ENCODE peak calls at places on chromosome 14, in five cellular contexts. A, D, J, M and S are unnamed samples.

GRCh38 chr14:96917442-96917963 is 120.3 kb downstream of the VRK1 start:
- DNase-seq in A (no peak), D (no peak), J (no peak), M (no peak), S (no peak)

GRCh38 chr14:104158827-104159798 is 20.7 kb downstream of the KIF26A start:
- DNase-seq in A (no peak), D (no peak), J (no peak), M (no peak), S (no peak)

GRCh38 chr14:57317248-57317833 is 48.6 kb downstream of the AP5M1 start:
- DNase-seq in A (peak; percentile 66), D (peak; percentile 46), J (peak; percentile 75), M (peak; percentile 82), S (peak; percentile 92)

GRCh38 chr14:91545946-91546716 is 36.0 kb upstream of the PPP4R3A start:
- DNase-seq in A (no peak), D (no peak), J (no peak), M (no peak), S (no peak)

GRCh38 chr14:88798161-88798560 is 5.4 kb upstream of the EML5 start:
- DNase-seq in A (no peak), D (no peak), J (no peak), M (no peak), S (no peak)

GRCh38 chr14:37035401-37035800 is 137.0 kb downstream of the SLC25A21 start:
- DNase-seq in A (no peak), D (no peak), J (no peak), M (no peak), S (no peak)

GRCh38 chr14:53491256-53491905 is 338.3 kb upstream of the DDHD1 start:
- DNase-seq in A (no peak), D (no peak), J (no peak), M (no peak), S (peak; percentile 24)

GRCh38 chr14:64775081-64775777 is 71.0 kb downstream of the PLEKHG3 start:
- DNase-seq in A (peak; percentile 45), D (no peak), J (peak; percentile 28), M (no peak), S (no peak)

GRCh38 chr14:90275820-90276219 is 19.5 kb downstream of the PSMC1 start:
- DNase-seq in A (no peak), D (no peak), J (peak; percentile 31), M (no peak), S (no peak)

GRCh38 chr14:77024171-77024627 is 4.3 kb downstream of the IRF2BPL start:
- DNase-seq in A (no peak), D (peak; percentile 35), J (peak; percentile 65), M (peak; percentile 75), S (peak; percentile 59)

GRCh38 chr14:97602438-97603117 is 805.4 kb downstream of the VRK1 start:
- DNase-seq in A (no peak), D (no peak), J (peak; percentile 89), M (no peak), S (no peak)

GRCh38 chr14:43765474-43765873 is 741.6 kb downstream of the FSCB start:
- DNase-seq in A (no peak), D (no peak), J (no peak), M (no peak), S (no peak)

GRCh38 chr14:36556811-36557433 is 25.5 kb downstream of the NKX2-8 start:
- DNase-seq in A (no peak), D (no peak), J (no peak), M (no peak), S (peak; percentile 57)

GRCh38 chr14:30656190-30656632 is 34.1 kb downstream of the SCFD1 start:
- DNase-seq in A (no peak), D (peak; percentile 20), J (peak; percentile 55), M (peak; percentile 41), S (peak; percentile 65)

GRCh38 chr14:52888839-52889838 is 61.7 kb downstream of the FERMT2 start:
- DNase-seq in A (no peak), D (no peak), J (no peak), M (no peak), S (no peak)

GRCh38 chr14:54127526-54127925 is 170.9 kb upstream of the BMP4 start:
- DNase-seq in A (no peak), D (no peak), J (no peak), M (no peak), S (no peak)

GRCh38 chr14:90266441-90267154 is 10.2 kb downstream of the PSMC1 start:
- DNase-seq in A (no peak), D (no peak), J (no peak), M (no peak), S (no peak)

GRCh38 chr14:104795781-104796681 is 483 bp upstream of the AKT1 start:
- DNase-seq in A (no peak), D (peak; percentile 67), J (peak; percentile 67), M (peak; percentile 69), S (peak; percentile 84)

GRCh38 chr14:27015046-27015445 is 417.2 kb upstream of the NOVA1 start:
- DNase-seq in A (no peak), D (no peak), J (no peak), M (no peak), S (no peak)

GRCh38 chr14:34106310-34106709 is 155.4 kb upstream of the EGLN3 start:
- DNase-seq in A (no peak), D (no peak), J (no peak), M (no peak), S (no peak)

GRCh38 chr14:53619625-53620324 is 336.9 kb downstream of the BMP4 start:
- DNase-seq in A (no peak), D (peak; percentile 19), J (no peak), M (no peak), S (peak; percentile 62)

GRCh38 chr14:95507701-95508103 is 8.7 kb downstream of the SYNE3 start:
- DNase-seq in A (peak; percentile 81), D (no peak), J (no peak), M (no peak), S (peak; percentile 59)

GRCh38 chr14:22097606-22098292 is 424.1 kb upstream of the OR4E1 start:
- DNase-seq in A (no peak), D (no peak), J (no peak), M (no peak), S (no peak)

GRCh38 chr14:22097072-22097471 is 423.5 kb upstream of the OR4E1 start:
- DNase-seq in A (no peak), D (no peak), J (no peak), M (no peak), S (no peak)

GRCh38 chr14:22098435-22098834 is 424.8 kb upstream of the OR4E1 start:
- DNase-seq in A (no peak), D (no peak), J (no peak), M (no peak), S (no peak)

GRCh38 chr14:22096511-22096890 is 422.9 kb upstream of the OR4E1 start:
- DNase-seq in A (no peak), D (no peak), J (no peak), M (no peak), S (no peak)

GRCh38 chr14:22095845-22096510 is 422.4 kb upstream of the OR4E1 start:
- DNase-seq in A (no peak), D (no peak), J (peak; percentile 43), M (no peak), S (no peak)
- H3K36me3 ChIP-seq in A (no peaks in the 10 kb centered on the region), D (no peaks in the 10 kb centered on the region), J (no peaks in the 10 kb centered on the region), M (no peaks in the 10 kb centered on the region), S (no peaks in the 10 kb centered on the region)

GRCh38 chr14:100754020-100754419 is 27.3 kb downstream of the DLK1 start:
- DNase-seq in A (no peak), D (no peak), J (no peak), M (no peak), S (no peak)
- H3K4me1 ChIP-seq in A (no peaks in the 10 kb centered on the region), D (no peaks in the 10 kb centered on the region), J (no peaks in the 10 kb centered on the region), M (no peaks in the 10 kb centered on the region), S (peaks cover 7% of the 10 kb centered on the region)

GRCh38 chr14:67372833-67373232 is 12.7 kb downstream of the EIF2S1 start:
- DNase-seq in A (no peak), D (no peak), J (no peak), M (no peak), S (no peak)

GRCh38 chr14:67373347-67373746 is 13.2 kb downstream of the EIF2S1 start:
- DNase-seq in A (no peak), D (no peak), J (no peak), M (no peak), S (no peak)

DNA sequence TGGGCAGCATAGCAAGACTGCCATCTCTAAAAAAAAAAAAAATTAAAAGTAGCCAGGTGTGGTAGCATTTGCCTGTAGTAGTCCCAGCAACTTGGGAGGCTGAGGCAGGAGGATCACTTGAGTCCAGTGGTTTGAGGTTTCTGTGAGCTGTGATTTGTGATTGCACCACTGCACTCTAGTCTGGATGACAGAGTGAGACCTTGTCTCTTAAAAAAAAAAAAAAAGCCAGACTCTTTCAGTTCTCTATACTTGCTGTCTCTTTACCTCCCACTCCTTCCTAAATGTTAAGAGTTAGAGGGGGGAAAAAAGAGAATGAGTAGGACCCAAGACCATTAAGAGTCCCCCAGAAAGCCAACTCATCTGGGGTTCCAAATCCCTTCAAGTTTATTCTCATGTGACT is 17.8 kb downstream of the EIF2S1 start:
- DNase-seq in A (no peak), D (no peak), J (no peak), M (no peak), S (no peak)
- H3K36me3 ChIP-seq in A (peaks cover 92% of the 10 kb centered on the region), D (no peaks in the 10 kb centered on the region), J (peaks cover 68% of the 10 kb centered on the region), M (peaks cover 35% of the 10 kb centered on the region), S (peaks cover 97% of the 10 kb centered on the region)

GRCh38 chr14:61716956-61717355 is 21.6 kb downstream of the HIF1A start:
- DNase-seq in A (no peak), D (no peak), J (no peak), M (no peak), S (no peak)
- H3K4me1 ChIP-seq in A (peaks cover 12% of the 10 kb centered on the region), D (no peaks in the 10 kb centered on the region), J (peaks cover 73% of the 10 kb centered on the region), M (peaks cover 8% of the 10 kb centered on the region), S (peaks cover 79% of the 10 kb centered on the region)